ENCODE peak calls at places on chromosome 2, in ten cellular contexts. C is NB4; T is hepatic stellate cell; B is CD4-positive, alpha-beta T cell; R is G401; H is mucosa of descending colon; E is RPMI7951; M is adipocyte; O is uterus; Y is activated CD4-positive, alpha-beta T cell treated with anti-CD3 and anti-CD28 coated beads, Interleukin-2, amount 50 U/mL, for 4 hours. V is an unnamed sample.
A peak's percentile ranks its signal among the peaks of the same experiment; 100 is the strongest.

GRCh38 chr2:233026211-233026813 is 6.2 kb upstream of the NEU2 start:
- DNase-seq in C (no peak), T (no peak), B (no peak), R (no peak), H (no peak), E (peak; percentile 92), M (peak; percentile 69), O (no peak), Y (no peak), V (no peak)

GRCh38 chr2:33207336-33207735 is 260.6 kb downstream of the LTBP1 start:
- DNase-seq in C (no peak), T (no peak), B (no peak), R (no peak), H (no peak), E (no peak), M (peak; percentile 77), O (no peak), Y (no peak), V (no peak)

GRCh38 chr2:109382236-109382930 is 231.4 kb downstream of the SEPTIN10 start:
- DNase-seq in C (no peak), T (no peak), B (no peak), R (peak; percentile 55), H (no peak), E (no peak), M (no peak), O (peak; percentile 11), Y (no peak), V (no peak)

GRCh38 chr2:171811229-171811628 is 82.8 kb downstream of the SLC25A12 start:
- DNase-seq in C (peak; percentile 59), T (peak; percentile 11), B (no peak), R (peak; percentile 47), H (no peak), E (peak; percentile 37), M (peak; percentile 65), O (no peak), Y (no peak), V (no peak)

GRCh38 chr2:219125225-219125885 is 35.3 kb downstream of the NHEJ1 start:
- DNase-seq in C (peak; percentile 88), T (peak; percentile 82), B (no peak), R (no peak), H (peak; percentile 88), E (peak; percentile 99), M (peak; percentile 27), O (peak; percentile 31), Y (no peak), V (no peak)

GRCh38 chr2:216344958-216345315 is 27.3 kb downstream of the MARCHF4 start:
- DNase-seq in C (no peak), T (no peak), B (no peak), R (no peak), H (no peak), E (no peak), M (peak; percentile 21), O (no peak), Y (no peak), V (no peak)

GRCh38 chr2:167509585-167509984 is 621.3 kb downstream of the XIRP2 start:
- DNase-seq in C (no peak), T (no peak), B (no peak), R (no peak), H (no peak), E (no peak), M (peak; percentile 58), O (no peak), Y (no peak), V (no peak)

GRCh38 chr2:204268971-204269370 is 276.3 kb upstream of the PARD3B start:
- DNase-seq in C (no peak), T (no peak), B (no peak), R (no peak), H (no peak), E (no peak), M (no peak), O (no peak), Y (no peak), V (no peak)

GRCh38 chr2:73163522-73164367 is 38.6 kb upstream of the NOTO start:
- DNase-seq in C (peak; percentile 77), T (peak; percentile 84), B (peak; percentile 27), R (peak; percentile 81), H (no peak), E (peak; percentile 70), M (peak; percentile 87), O (peak; percentile 71), Y (peak; percentile 61), V (no peak)